ENCODE peak calls at places on chromosomes 7 and 10, in seven cellular contexts. C, J, D, P, B, A and Q are unnamed samples.

GRCh38 chr10:29873941-29874340 is 185.4 kb downstream of the JCAD start:
- DNase-seq in C (no peak), J (no peak), D (no peak), P (no peak), B (no peak), A (no peak), Q (no peak)

GRCh38 chr10:25398680-25399079 is 223.9 kb downstream of the GPR158 start:
- DNase-seq in C (no peak), J (no peak), D (no peak), P (no peak), B (no peak), A (no peak), Q (no peak)

GRCh38 chr7:124057872-124058271 is 25.0 kb upstream of the TMEM229A start:
- DNase-seq in C (no peak), J (no peak), D (no peak), P (no peak), B (no peak), A (no peak), Q (no peak)

GRCh38 chr7:150388306-150388705 is 9.2 kb downstream of the ZNF775 start:
- DNase-seq in C (no peak), J (no peak), D (no peak), P (no peak), B (no peak), A (no peak), Q (no peak)

GRCh38 chr7:151091431-151091830 is 5.2 kb downstream of the AGAP3 start:
- DNase-seq in C (peak), J (peak), D (no peak), P (no peak), B (peak), A (no peak), Q (no peak)

GRCh38 chr10:9823268-9823930 is 1194.3 kb upstream of the CELF2 start:
- DNase-seq in C (no peak), J (no peak), D (no peak), P (no peak), B (no peak), A (no peak), Q (no peak)

GRCh38 chr7:157667261-157667660 is 330.5 kb downstream of the DNAJB6 start:
- DNase-seq in C (no peak), J (no peak), D (no peak), P (no peak), B (no peak), A (no peak), Q (no peak)

GRCh38 chr7:15832996-15833395 is 146.5 kb upstream of the MEOX2 start:
- DNase-seq in C (no peak), J (no peak), D (no peak), P (no peak), B (no peak), A (peak), Q (no peak)

GRCh38 chr7:7970620-7971307 is 2.2 kb downstream of the GLCCI1 start:
- DNase-seq in C (no peak), J (no peak), D (no peak), P (no peak), B (no peak), A (peak), Q (no peak)

GRCh38 chr7:4164556-4164955 is 517.5 kb upstream of the FOXK1 start:
- DNase-seq in C (no peak), J (peak), D (no peak), P (no peak), B (no peak), A (peak), Q (no peak)

GRCh38 chr7:98227939-98228338 is 16.7 kb downstream of the BHLHA15 start:
- DNase-seq in C (no peak), J (no peak), D (no peak), P (no peak), B (no peak), A (no peak), Q (no peak)

GRCh38 chr7:90816511-90817142 is 220.5 kb downstream of the CDK14 start:
- DNase-seq in C (peak), J (peak), D (no peak), P (no peak), B (peak), A (no peak), Q (no peak)